ENCODE peak calls at places on chromosomes 13 and 19, in five cellular contexts. One of them, this sample, is unnamed.

GRCh38 chr13:24142886-24143285 is 17.6 kb upstream of the SPATA13 start:
- DNase-seq in heart left ventricle: no peak
- DNase-seq in dorsolateral prefrontal cortex: no peak
- DNase-seq in PC-9: no peak
- DNase-seq in tibial artery: no peak
- DNase-seq in this sample: no peak

GRCh38 chr19:29445246-29445645 is 80.5 kb upstream of the VSTM2B start:
- DNase-seq in heart left ventricle: no peak
- DNase-seq in dorsolateral prefrontal cortex: no peak
- DNase-seq in PC-9: no peak
- DNase-seq in tibial artery: no peak
- DNase-seq in this sample: no peak

GRCh38 chr13:99548448-99548847 is 47.2 kb downstream of the TM9SF2 start:
- DNase-seq in heart left ventricle: no peak
- DNase-seq in dorsolateral prefrontal cortex: no peak
- DNase-seq in PC-9: no peak
- DNase-seq in tibial artery: no peak
- DNase-seq in this sample: no peak

GRCh38 chr13:25911020-25911419 is 140.8 kb downstream of the SHISA2 start:
- DNase-seq in heart left ventricle: no peak
- DNase-seq in dorsolateral prefrontal cortex: no peak
- DNase-seq in PC-9: no peak
- DNase-seq in tibial artery: no peak
- DNase-seq in this sample: no peak

GRCh38 chr13:30832845-30833332 is 73.2 kb upstream of the MEDAG start:
- DNase-seq in heart left ventricle: peak; percentile 21
- DNase-seq in dorsolateral prefrontal cortex: peak; percentile 56
- DNase-seq in PC-9: peak; percentile 80
- DNase-seq in tibial artery: no peak
- DNase-seq in this sample: peak; percentile 84

GRCh38 chr19:41895745-41896580 is 13.0 kb downstream of the ARHGEF1 start:
- DNase-seq in heart left ventricle: no peak
- DNase-seq in dorsolateral prefrontal cortex: no peak
- DNase-seq in PC-9: no peak
- DNase-seq in tibial artery: no peak
- DNase-seq in this sample: no peak

GRCh38 chr19:42252365-42253244 is 2.3 kb downstream of the ERF start:
- DNase-seq in heart left ventricle: peak; percentile 57
- DNase-seq in dorsolateral prefrontal cortex: peak; percentile 86
- DNase-seq in PC-9: no peak
- DNase-seq in tibial artery: peak; percentile 70
- DNase-seq in this sample: no peak

GRCh38 chr13:41311607-41312500 is 787 bp downstream of the NAA16 start:
- DNase-seq in heart left ventricle: peak; percentile 26
- DNase-seq in dorsolateral prefrontal cortex: peak; percentile 65
- DNase-seq in PC-9: peak; percentile 23
- DNase-seq in tibial artery: peak; percentile 28
- DNase-seq in this sample: no peak

GRCh38 chr19:54432144-54432738 is 16.8 kb upstream of the LENG8 start:
- DNase-seq in heart left ventricle: no peak
- DNase-seq in dorsolateral prefrontal cortex: no peak
- DNase-seq in PC-9: peak; percentile 87
- DNase-seq in tibial artery: no peak
- DNase-seq in this sample: no peak

GRCh38 chr13:26614721-26615120 is 57.2 kb downstream of the WASF3 start:
- DNase-seq in heart left ventricle: no peak
- DNase-seq in dorsolateral prefrontal cortex: no peak
- DNase-seq in PC-9: no peak
- DNase-seq in tibial artery: no peak
- DNase-seq in this sample: no peak

GRCh38 chr13:91127995-91128394 is 219.5 kb upstream of the MIR17HG start:
- DNase-seq in heart left ventricle: no peak
- DNase-seq in dorsolateral prefrontal cortex: no peak
- DNase-seq in PC-9: no peak
- DNase-seq in tibial artery: no peak
- DNase-seq in this sample: no peak

GRCh38 chr13:91132381-91132780 is 215.1 kb upstream of the MIR17HG start:
- DNase-seq in heart left ventricle: no peak
- DNase-seq in dorsolateral prefrontal cortex: no peak
- DNase-seq in PC-9: no peak
- DNase-seq in tibial artery: no peak
- DNase-seq in this sample: no peak

GRCh38 chr13:91123456-91124127 is 223.9 kb upstream of the MIR17HG start:
- DNase-seq in heart left ventricle: no peak
- DNase-seq in dorsolateral prefrontal cortex: no peak
- DNase-seq in PC-9: no peak
- DNase-seq in tibial artery: no peak
- DNase-seq in this sample: no peak

GRCh38 chr13:91122766-91123165 is 224.7 kb upstream of the MIR17HG start:
- DNase-seq in heart left ventricle: no peak
- DNase-seq in dorsolateral prefrontal cortex: no peak
- DNase-seq in PC-9: no peak
- DNase-seq in tibial artery: no peak
- DNase-seq in this sample: no peak

DNA sequence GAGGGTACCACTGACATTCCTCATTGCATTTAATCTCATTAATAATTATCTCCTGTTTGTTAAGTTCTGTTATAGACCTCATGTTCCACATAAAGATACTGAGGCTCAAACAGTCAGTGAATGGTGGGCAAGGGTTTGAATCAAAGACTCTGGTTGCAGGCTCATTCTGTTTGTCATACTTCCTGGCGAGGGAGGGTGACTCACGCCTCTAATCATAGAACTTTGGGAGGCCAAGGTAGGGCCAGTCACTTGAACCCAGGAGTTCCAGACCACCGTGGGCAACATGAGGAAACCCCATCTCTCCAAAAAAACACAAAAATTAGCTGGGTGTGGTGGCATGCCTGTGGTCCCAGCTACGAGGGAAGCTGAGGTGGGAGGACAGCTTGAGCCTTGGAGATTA is 220.7 kb upstream of the MIR17HG start:
- DNase-seq in heart left ventricle: no peak
- DNase-seq in dorsolateral prefrontal cortex: no peak
- DNase-seq in PC-9: no peak
- DNase-seq in tibial artery: no peak
- DNase-seq in this sample: no peak
- H3K27me3 ChIP-seq in heart left ventricle: no peaks in the 10 kb centered on the region
- H3K27me3 ChIP-seq in dorsolateral prefrontal cortex: no peaks in the 10 kb centered on the region
- H3K27me3 ChIP-seq in PC-9: no peaks in the 10 kb centered on the region
- H3K27me3 ChIP-seq in tibial artery: no peaks in the 10 kb centered on the region
- H3K27me3 ChIP-seq in this sample: no peaks in the 10 kb centered on the region

GRCh38 chr19:17686027-17686511 is 2.1 kb downstream of the UNC13A start:
- DNase-seq in heart left ventricle: peak; percentile 31
- DNase-seq in dorsolateral prefrontal cortex: peak; percentile 56
- DNase-seq in PC-9: no peak
- DNase-seq in tibial artery: no peak
- DNase-seq in this sample: no peak

GRCh38 chr19:17686592-17687042 is 1.5 kb downstream of the UNC13A start:
- DNase-seq in heart left ventricle: peak; percentile 54
- DNase-seq in dorsolateral prefrontal cortex: peak; percentile 60
- DNase-seq in PC-9: no peak
- DNase-seq in tibial artery: no peak
- DNase-seq in this sample: no peak

GRCh38 chr19:17688853-17689595 is 870 bp upstream of the UNC13A start:
- DNase-seq in heart left ventricle: no peak
- DNase-seq in dorsolateral prefrontal cortex: no peak
- DNase-seq in PC-9: no peak
- DNase-seq in tibial artery: no peak
- DNase-seq in this sample: no peak

GRCh38 chr19:17687141-17687856 is 855 bp downstream of the UNC13A start:
- DNase-seq in heart left ventricle: no peak
- DNase-seq in dorsolateral prefrontal cortex: no peak
- DNase-seq in PC-9: no peak
- DNase-seq in tibial artery: no peak
- DNase-seq in this sample: no peak

GRCh38 chr19:17687857-17688784 is at the start of gene UNC13A:
- DNase-seq in heart left ventricle: peak; percentile 53
- DNase-seq in dorsolateral prefrontal cortex: peak; percentile 82
- DNase-seq in PC-9: peak; percentile 59
- DNase-seq in tibial artery: no peak
- DNase-seq in this sample: no peak
- H3K4me3 ChIP-seq in heart left ventricle: peak within 1 kb of the TSS; percentile 4
- H3K4me3 ChIP-seq in dorsolateral prefrontal cortex: peak within 1 kb of the TSS; percentile 68
- H3K4me3 ChIP-seq in PC-9: no peak within 1 kb of the TSS
- H3K4me3 ChIP-seq in tibial artery: peak within 1 kb of the TSS; percentile 27
- H3K4me3 ChIP-seq in this sample: peak within 1 kb of the TSS; percentile 15

DNA sequence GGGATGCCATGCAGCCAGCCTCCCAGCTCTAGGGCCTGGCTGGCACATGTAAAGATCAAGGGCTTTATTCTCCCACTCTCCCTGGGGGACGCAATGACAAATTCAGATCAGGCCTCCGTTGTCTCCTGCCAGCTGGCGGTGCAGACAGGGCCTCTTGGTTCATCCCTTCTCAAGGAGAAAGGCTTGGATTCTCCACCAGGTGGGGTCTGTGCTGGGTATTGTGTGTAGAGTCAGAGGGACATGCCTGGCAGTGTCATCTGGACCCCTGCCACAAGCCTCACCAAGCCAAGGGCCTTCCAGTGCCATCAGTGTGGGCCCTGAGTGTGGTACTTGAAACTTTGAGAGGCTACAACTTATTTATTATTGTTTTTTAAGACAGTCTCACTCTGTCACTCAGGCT is 8.4 kb upstream of the PTPRS start:
- DNase-seq in heart left ventricle: no peak
- DNase-seq in dorsolateral prefrontal cortex: no peak
- DNase-seq in PC-9: no peak
- DNase-seq in tibial artery: no peak
- DNase-seq in this sample: no peak
- TF ChIP-seq CTCF in heart left ventricle: no peak
- TF ChIP-seq CTCF in dorsolateral prefrontal cortex: no peak
- TF ChIP-seq CTCF in PC-9: no peak
- TF ChIP-seq CTCF in tibial artery: no peak
- TF ChIP-seq CTCF in this sample: no peak

DNA sequence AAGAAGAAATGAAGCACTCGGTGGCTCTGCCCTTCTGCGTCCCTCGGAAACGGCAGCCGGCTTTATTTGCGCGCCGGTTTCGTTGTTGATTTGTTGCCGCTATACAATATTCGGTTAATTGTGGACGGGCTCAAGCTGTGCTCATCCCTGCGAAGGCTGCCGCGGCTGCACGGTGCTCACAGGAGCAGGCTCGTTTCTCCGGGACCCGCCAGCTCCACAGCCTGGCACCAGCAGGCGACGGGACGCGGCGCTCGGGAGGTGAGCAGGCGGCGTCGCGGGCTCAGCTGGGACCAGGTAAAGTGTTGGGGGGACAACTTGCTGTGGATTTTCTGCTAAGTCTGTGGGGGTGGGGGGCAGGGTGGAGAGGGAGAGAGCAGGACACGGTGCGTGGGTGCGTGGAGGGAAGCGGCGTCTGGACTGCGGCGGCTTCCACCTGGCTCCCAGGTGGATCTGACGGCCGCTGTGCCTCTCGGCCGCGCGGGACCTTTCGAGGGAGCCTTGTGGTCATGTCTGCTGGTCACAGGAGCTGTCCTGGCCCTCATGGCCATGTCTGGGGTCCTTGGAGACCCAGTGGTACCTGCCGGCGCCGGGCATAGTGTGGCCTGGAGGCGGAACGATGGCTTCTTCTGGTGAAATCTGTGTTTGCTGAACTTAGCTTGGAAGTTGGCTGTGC is 90.9 kb downstream of the TEX29 start:
- DNase-seq in heart left ventricle: no peak
- DNase-seq in dorsolateral prefrontal cortex: no peak
- DNase-seq in PC-9: no peak
- DNase-seq in tibial artery: no peak
- DNase-seq in this sample: no peak
- H3K27me3 ChIP-seq in heart left ventricle: peaks cover 63% of the 10 kb centered on the region
- H3K27me3 ChIP-seq in dorsolateral prefrontal cortex: no peaks in the 10 kb centered on the region
- H3K27me3 ChIP-seq in PC-9: peaks cover 100% of the 10 kb centered on the region
- H3K27me3 ChIP-seq in tibial artery: no peaks in the 10 kb centered on the region
- H3K27me3 ChIP-seq in this sample: peaks cover 38% of the 10 kb centered on the region

DNA sequence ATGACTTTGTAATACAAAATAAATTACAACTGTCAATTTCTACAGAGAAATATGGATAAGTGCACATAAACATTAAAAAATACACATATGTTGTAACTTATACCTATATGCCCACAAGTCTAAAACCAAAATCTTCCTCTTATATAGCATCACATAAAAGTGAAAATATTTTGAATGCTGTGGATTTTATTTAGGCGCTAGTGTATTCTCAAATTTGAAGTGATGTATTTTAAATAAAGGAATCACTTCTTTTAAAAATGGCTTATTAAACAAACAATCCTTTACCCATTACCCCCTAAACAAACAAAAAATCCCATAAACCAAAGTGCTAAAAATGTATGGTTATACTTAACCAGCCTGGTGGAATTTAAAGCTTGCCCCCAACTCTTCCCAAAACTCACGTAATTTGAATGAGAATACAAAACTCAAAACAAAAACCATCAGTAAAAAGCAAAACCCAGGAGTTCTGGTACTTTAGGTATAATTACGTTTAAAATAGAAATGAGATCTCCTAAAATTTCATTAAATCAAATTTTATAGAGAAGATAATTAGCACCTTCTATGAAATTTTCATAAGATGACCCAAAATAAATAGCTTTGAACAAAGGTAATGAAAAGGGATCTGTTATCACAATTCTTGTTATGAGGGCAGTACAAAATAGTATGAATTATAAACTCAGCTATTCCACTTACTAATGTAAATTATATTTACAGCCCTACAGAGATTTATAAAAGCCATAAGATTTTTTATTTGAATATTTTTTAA is 63.5 kb downstream of the KCNRG start:
- DNase-seq in heart left ventricle: no peak
- DNase-seq in dorsolateral prefrontal cortex: no peak
- DNase-seq in PC-9: no peak
- DNase-seq in tibial artery: no peak
- DNase-seq in this sample: no peak
- H3K4me3 ChIP-seq in heart left ventricle: peak overlapping the region; percentile 77
- H3K4me3 ChIP-seq in dorsolateral prefrontal cortex: peak overlapping the region; percentile 82
- H3K4me3 ChIP-seq in PC-9: peak overlapping the region; percentile 87
- H3K4me3 ChIP-seq in tibial artery: peak overlapping the region; percentile 86
- H3K4me3 ChIP-seq in this sample: no peak overlapping the region

GRCh38 chr13:52975969-52976368 is 52.6 kb upstream of the OLFM4 start:
- DNase-seq in heart left ventricle: no peak
- DNase-seq in dorsolateral prefrontal cortex: no peak
- DNase-seq in PC-9: no peak
- DNase-seq in tibial artery: no peak
- DNase-seq in this sample: no peak

GRCh38 chr13:52983836-52984235 is 44.8 kb upstream of the OLFM4 start:
- DNase-seq in heart left ventricle: no peak
- DNase-seq in dorsolateral prefrontal cortex: no peak
- DNase-seq in PC-9: no peak
- DNase-seq in tibial artery: no peak
- DNase-seq in this sample: no peak

GRCh38 chr13:52978989-52979388 is 49.6 kb upstream of the OLFM4 start:
- DNase-seq in heart left ventricle: no peak
- DNase-seq in dorsolateral prefrontal cortex: no peak
- DNase-seq in PC-9: no peak
- DNase-seq in tibial artery: no peak
- DNase-seq in this sample: no peak

GRCh38 chr13:52984881-52985363 is 43.7 kb upstream of the OLFM4 start:
- DNase-seq in heart left ventricle: no peak
- DNase-seq in dorsolateral prefrontal cortex: no peak
- DNase-seq in PC-9: no peak
- DNase-seq in tibial artery: no peak
- DNase-seq in this sample: no peak

GRCh38 chr13:52980695-52981094 is 47.9 kb upstream of the OLFM4 start:
- DNase-seq in heart left ventricle: no peak
- DNase-seq in dorsolateral prefrontal cortex: no peak
- DNase-seq in PC-9: no peak
- DNase-seq in tibial artery: no peak
- DNase-seq in this sample: no peak
- TF ChIP-seq CTCF in heart left ventricle: no peak
- TF ChIP-seq CTCF in dorsolateral prefrontal cortex: no peak
- TF ChIP-seq CTCF in PC-9: no peak
- TF ChIP-seq CTCF in tibial artery: no peak
- TF ChIP-seq CTCF in this sample: no peak